ENCODE peak calls at places on chromosomes 11 and 22, in eight cellular contexts. P is ascending aorta, X is hepatocyte, A is transverse colon, M is colonic mucosa, I is mammary epithelial cell, S is right atrium auricular region, O is adrenal gland. Z is an unnamed sample.
A peak's percentile ranks its signal among the peaks of the same experiment; 100 is the strongest.

GRCh38 chr11:37333345-37333744 is 735.3 kb upstream of the RAG2 start:
- DNase-seq in I (no peak), P (no peak), A (no peak), S (no peak), O (no peak), X (no peak), M (no peak), Z (no peak)

GRCh38 chr22:30488121-30488520 is 16.3 kb upstream of the SEC14L3 start:
- DNase-seq in A (no peak), S (no peak), O (no peak), X (no peak), M (no peak), P (no peak), I (no peak), Z (no peak)

GRCh38 chr11:12201016-12201985 is 90.9 kb downstream of the MICAL2 start:
- DNase-seq in I (peak; percentile 55), X (peak; percentile 65), O (no peak), P (peak; percentile 89), S (peak; percentile 91), A (no peak), M (no peak), Z (peak; percentile 78)

GRCh38 chr11:129391864-129392263 is 16.2 kb downstream of the BARX2 start:
- DNase-seq in S (no peak), P (no peak), M (no peak), O (no peak), I (no peak), A (no peak), X (no peak), Z (no peak)

GRCh38 chr11:18743900-18744514 is 18.0 kb upstream of the IGSF22 start:
- DNase-seq in A (no peak), P (no peak), S (no peak), X (no peak), O (no peak), I (no peak), M (no peak), Z (no peak)

GRCh38 chr11:119800619-119801018 is 71.6 kb upstream of the NECTIN1 start:
- DNase-seq in P (no peak), S (no peak), I (no peak), M (no peak), O (no peak), X (no peak), A (no peak), Z (no peak)

GRCh38 chr22:43832393-43833265 is 20.5 kb upstream of the EFCAB6 start:
- DNase-seq in O (no peak), M (no peak), S (no peak), X (no peak), P (no peak), I (no peak), A (no peak), Z (no peak)

GRCh38 chr22:17872491-17872890 is 98.2 kb upstream of the BID start:
- DNase-seq in P (no peak), S (no peak), M (no peak), O (no peak), A (no peak), X (no peak), I (peak; percentile 97), Z (no peak)

GRCh38 chr11:47415949-47416472 is 7.6 kb downstream of the SLC39A13 start:
- DNase-seq in A (peak; percentile 78), O (no peak), I (peak; percentile 87), M (peak; percentile 72), X (peak; percentile 86), S (peak; percentile 93), P (peak; percentile 95), Z (peak; percentile 71)

GRCh38 chr11:8028766-8029165 is 41.6 kb downstream of the EIF3F start:
- DNase-seq in P (peak; percentile 31), X (no peak), M (no peak), A (no peak), O (no peak), I (no peak), S (peak; percentile 30), Z (no peak)

GRCh38 chr11:121482231-121483129 is 29.7 kb upstream of the SORL1-AS1 start:
- DNase-seq in S (no peak), I (no peak), P (no peak), M (no peak), O (no peak), A (peak; percentile 24), X (no peak), Z (no peak)

GRCh38 chr11:114619659-114620173 is 24.1 kb upstream of the NXPE4 start:
- DNase-seq in M (no peak), S (no peak), O (no peak), X (no peak), P (no peak), A (no peak), I (no peak), Z (no peak)

GRCh38 chr11:114623720-114624119 is 28.1 kb upstream of the NXPE4 start:
- DNase-seq in P (no peak), X (no peak), M (no peak), A (no peak), S (no peak), I (no peak), O (no peak), Z (no peak)

GRCh38 chr11:114621950-114622809 is 26.6 kb upstream of the NXPE4 start:
- DNase-seq in I (no peak), S (no peak), A (no peak), M (peak; percentile 12), P (no peak), X (no peak), O (no peak), Z (no peak)

GRCh38 chr11:114622858-114623257 is 27.3 kb upstream of the NXPE4 start:
- DNase-seq in S (no peak), I (no peak), X (no peak), O (no peak), A (no peak), M (peak; percentile 16), P (no peak), Z (no peak)

DNA sequence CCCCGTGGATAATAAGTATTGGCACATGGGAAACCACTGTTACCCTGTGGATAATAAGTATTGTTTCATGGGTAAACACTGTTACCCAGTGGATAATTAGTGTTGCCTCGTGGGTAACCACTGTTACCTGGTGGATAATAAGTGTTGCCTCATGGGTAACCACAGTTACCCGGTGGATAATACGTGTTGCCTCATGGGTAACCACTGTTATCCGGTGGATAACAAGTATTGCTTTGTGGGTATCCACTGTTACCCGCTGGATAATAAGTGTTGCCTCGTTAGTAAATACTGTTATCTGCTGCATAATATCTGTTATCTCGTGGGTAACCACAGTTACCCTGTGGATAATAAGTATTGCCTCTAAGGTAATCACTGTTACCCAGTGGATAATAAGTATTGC is 25.5 kb upstream of the NXPE4 start:
- DNase-seq in P (no peak), X (no peak), S (no peak), M (peak; percentile 9), A (no peak), O (no peak), I (no peak), Z (no peak)
- H3K9me3 ChIP-seq in P (no peaks in the 10 kb centered on the region), X (no peaks in the 10 kb centered on the region), S (no peaks in the 10 kb centered on the region), M (no peaks in the 10 kb centered on the region), A (no peaks in the 10 kb centered on the region), O (no peaks in the 10 kb centered on the region), I (peaks cover 16% of the 10 kb centered on the region), Z (no peaks in the 10 kb centered on the region)

GRCh38 chr22:48301908-48302307 is 1525.8 kb downstream of the BRD1 start:
- DNase-seq in M (no peak), P (no peak), S (peak; percentile 54), A (no peak), X (no peak), O (no peak), I (no peak), Z (no peak)

GRCh38 chr22:48302657-48303359 is 1524.9 kb downstream of the BRD1 start:
- DNase-seq in S (peak; percentile 50), A (no peak), O (no peak), I (no peak), M (no peak), X (no peak), P (no peak), Z (no peak)

GRCh38 chr22:48301421-48301820 is 1526.3 kb downstream of the BRD1 start:
- DNase-seq in M (no peak), I (no peak), O (no peak), S (peak; percentile 50), A (no peak), P (no peak), X (no peak), Z (no peak)

GRCh38 chr22:48305726-48306235 is 1521.9 kb downstream of the BRD1 start:
- DNase-seq in S (peak; percentile 47), P (no peak), I (no peak), M (no peak), X (no peak), A (no peak), O (no peak), Z (no peak)

GRCh38 chr22:48303360-48303725 is 1524.3 kb downstream of the BRD1 start:
- DNase-seq in I (no peak), O (no peak), X (no peak), P (no peak), A (no peak), S (peak; percentile 54), M (no peak), Z (no peak)
- H3K9me3 ChIP-seq in I (peaks cover 74% of the 10 kb centered on the region), O (no peaks in the 10 kb centered on the region), X (no peaks in the 10 kb centered on the region), P (no peaks in the 10 kb centered on the region), A (no peaks in the 10 kb centered on the region), S (no peaks in the 10 kb centered on the region), M (no peaks in the 10 kb centered on the region), Z (no peaks in the 10 kb centered on the region)

GRCh38 chr22:49889071-49889470 is 29.2 kb downstream of the ALG12 start:
- DNase-seq in S (no peak), P (no peak), I (no peak), M (no peak), O (no peak), X (no peak), A (no peak), Z (no peak)
- H3K9me3 ChIP-seq in S (peaks cover 2% of the 10 kb centered on the region), P (no peaks in the 10 kb centered on the region), I (peaks cover 10% of the 10 kb centered on the region), M (no peaks in the 10 kb centered on the region), O (no peaks in the 10 kb centered on the region), X (no peaks in the 10 kb centered on the region), A (no peaks in the 10 kb centered on the region), Z (no peaks in the 10 kb centered on the region)

GRCh38 chr11:95884802-95885201 is 39.1 kb downstream of the MTMR2 start:
- DNase-seq in O (no peak), A (no peak), M (no peak), X (no peak), P (no peak), S (no peak), I (no peak), Z (no peak)

GRCh38 chr11:95886462-95886861 is 37.4 kb downstream of the MTMR2 start:
- DNase-seq in O (no peak), I (no peak), P (no peak), S (no peak), M (no peak), X (no peak), A (no peak), Z (no peak)

GRCh38 chr11:95888439-95888838 is 35.5 kb downstream of the MTMR2 start:
- DNase-seq in X (no peak), M (no peak), S (no peak), P (no peak), A (no peak), O (no peak), I (no peak), Z (no peak)

GRCh38 chr11:95891423-95892177 is 32.3 kb downstream of the MTMR2 start:
- DNase-seq in I (no peak), M (no peak), S (no peak), O (no peak), X (peak; percentile 5), P (peak; percentile 63), A (no peak), Z (no peak)

DNA sequence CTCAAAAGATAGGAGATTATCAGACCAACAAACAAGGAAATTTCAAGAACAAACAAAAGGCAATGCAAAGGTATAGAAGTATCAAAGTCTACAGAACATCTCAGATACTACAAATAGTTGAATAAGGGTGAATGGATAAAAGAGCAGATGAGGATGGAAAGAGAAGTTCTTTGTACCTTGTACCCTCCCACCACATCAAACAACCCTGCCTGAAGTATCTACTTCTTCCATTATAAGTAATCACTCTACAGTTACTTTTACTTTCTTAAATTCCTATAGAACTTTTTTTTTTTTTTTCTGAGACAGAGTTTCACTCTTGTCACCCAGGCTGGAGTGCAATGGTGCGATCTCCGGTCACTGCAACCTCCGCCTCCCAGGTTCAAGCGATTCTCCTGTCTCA is 35.1 kb downstream of the MTMR2 start:
- DNase-seq in A (no peak), P (no peak), S (no peak), M (no peak), I (no peak), X (no peak), O (no peak), Z (no peak)
- H3K9me3 ChIP-seq in A (no peaks in the 10 kb centered on the region), P (no peaks in the 10 kb centered on the region), S (no peaks in the 10 kb centered on the region), M (no peaks in the 10 kb centered on the region), I (no peaks in the 10 kb centered on the region), X (no peaks in the 10 kb centered on the region), O (no peaks in the 10 kb centered on the region), Z (no peaks in the 10 kb centered on the region)

Z was measured in testis.